ENCODE peak calls at places on chromosomes 5 and 9, in six cellular contexts. E, W, A, U, T and O are unnamed samples.
A peak's percentile ranks its signal among the peaks of the same experiment; 100 is the strongest.

GRCh38 chr9:109254317-109254716 is 66.5 kb downstream of the EPB41L4B start:
- DNase-seq in E (no peak), W (no peak), A (no peak), U (no peak), T (no peak), O (no peak)

GRCh38 chr5:74035521-74035937 is 409.5 kb downstream of the ARHGEF28 start:
- DNase-seq in E (no peak), W (peak; percentile 38), A (peak; percentile 31), U (no peak), T (peak; percentile 11), O (no peak)

GRCh38 chr9:33415152-33416038 is 13.0 kb upstream of the AQP7 start:
- DNase-seq in E (peak; percentile 89), W (peak; percentile 65), A (no peak), U (no peak), T (peak; percentile 55), O (peak; percentile 71)

GRCh38 chr5:53884844-53885243 is 324.4 kb downstream of the NDUFS4 start:
- DNase-seq in E (no peak), W (no peak), A (no peak), U (no peak), T (no peak), O (no peak)

GRCh38 chr5:68519135-68519534 is 303.6 kb downstream of the PIK3R1 start:
- DNase-seq in E (no peak), W (no peak), A (no peak), U (no peak), T (no peak), O (no peak)

GRCh38 chr9:69086312-69086711 is 50.8 kb downstream of the FXN start:
- DNase-seq in E (no peak), W (no peak), A (no peak), U (no peak), T (no peak), O (no peak)

GRCh38 chr5:169495252-169495548 is 88.4 kb upstream of the SPDL1 start:
- DNase-seq in E (no peak), W (no peak), A (no peak), U (no peak), T (no peak), O (no peak)

GRCh38 chr5:127589309-127590036 is 59.4 kb upstream of the CTXN3 start:
- DNase-seq in E (no peak), W (no peak), A (no peak), U (no peak), T (no peak), O (no peak)